ENCODE peak calls at places on chromosomes 12 and 14, in four cellular contexts. S is PC-3, Q is tibial nerve, Z is colonic mucosa. D is an unnamed sample. For H3K4me1, the result is how much of the 10 kb centered on the place peaks cover.

GRCh38 chr12:119835068-119835467 is 42.1 kb downstream of the CIT start:
- DNase-seq in S (peak), Q (no peak), Z (no peak), D (no peak)

GRCh38 chr14:73260574-73260973 is 23.3 kb downstream of the PAPLN start:
- DNase-seq in S (no peak), Q (no peak), Z (no peak), D (no peak)

GRCh38 chr14:49940805-49941421 is 48.0 kb downstream of the ARF6 start:
- DNase-seq in S (peak), Q (no peak), Z (no peak), D (no peak)

GRCh38 chr14:71529855-71530254 is 402.4 kb upstream of the RGS6 start:
- DNase-seq in S (no peak), Q (no peak), Z (no peak), D (no peak)

GRCh38 chr14:93137864-93138263 is 22.1 kb upstream of the ITPK1 start:
- DNase-seq in S (peak), Q (no peak), Z (peak), D (no peak)

GRCh38 chr14:31580234-31580633 is 19.0 kb downstream of the NUBPL start:
- DNase-seq in S (no peak), Q (no peak), Z (no peak), D (no peak)

GRCh38 chr14:75430526-75430925 is 2.7 kb downstream of the JDP2 start:
- DNase-seq in S (no peak), Q (peak), Z (no peak), D (no peak)

GRCh38 chr12:4745249-4745648 is 25.0 kb downstream of the GALNT8 start:
- DNase-seq in S (no peak), Q (no peak), Z (no peak), D (no peak)

GRCh38 chr14:92108345-92109254 is 2.2 kb upstream of the ATXN3 start:
- DNase-seq in S (no peak), Q (no peak), Z (no peak), D (no peak)

GRCh38 chr12:52074006-52074405 is 4.2 kb downstream of the ATG101 start:
- DNase-seq in S (peak), Q (no peak), Z (no peak), D (peak)
- H3K4me1 ChIP-seq in S (under half), Q (under half), Z (under half), D (under half)

GRCh38 chr12:11829764-11830194 is 180.3 kb downstream of the ETV6 start:
- DNase-seq in S (no peak), Q (no peak), Z (no peak), D (no peak)
- H3K4me1 ChIP-seq in S (under half), Q (under half), Z (under half), D (under half)

DNA sequence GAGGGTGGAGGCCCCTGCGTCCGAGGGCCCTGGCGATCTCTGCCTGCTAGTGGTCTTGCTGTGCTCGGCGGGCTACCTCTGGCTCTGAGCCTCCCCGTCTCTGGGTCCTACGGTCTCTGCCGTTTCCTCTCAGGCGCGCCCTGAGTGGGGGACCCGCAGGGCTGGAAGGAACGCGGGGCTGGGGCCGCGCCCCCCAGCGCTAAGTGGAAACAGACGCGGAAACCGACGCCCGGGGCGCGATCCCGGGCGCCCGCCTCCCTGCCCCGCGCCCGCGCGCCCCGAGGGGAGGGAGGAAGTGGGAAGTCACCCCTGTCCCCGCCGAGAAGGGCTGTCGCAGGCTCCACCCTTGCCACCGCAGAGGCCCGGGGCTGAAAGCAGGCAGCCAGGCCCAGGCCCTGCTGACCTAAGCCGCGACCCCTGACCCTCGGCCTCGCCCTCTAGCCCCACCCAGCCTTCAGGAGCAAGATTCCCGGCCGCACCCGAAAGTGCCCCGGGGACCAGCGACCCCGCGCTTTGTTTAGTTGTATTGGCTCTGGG is 831 bp downstream of the CRIP1 start:
- DNase-seq in S (no peak), Q (no peak), Z (peak), D (no peak)
- H3K4me1 ChIP-seq in S (under half), Q (half or more), Z (under half), D (under half)

GRCh38 chr14:103391048-103391447 is 5.8 kb downstream of the MARK3 start:
- DNase-seq in S (peak), Q (no peak), Z (no peak), D (peak)

GRCh38 chr14:103392572-103392971 is 7.4 kb downstream of the MARK3 start:
- DNase-seq in S (no peak), Q (no peak), Z (no peak), D (no peak)

GRCh38 chr14:103392106-103392505 is 6.9 kb downstream of the MARK3 start:
- DNase-seq in S (no peak), Q (no peak), Z (no peak), D (no peak)

GRCh38 chr14:103393687-103394626 is 8.7 kb downstream of the MARK3 start:
- DNase-seq in S (peak), Q (no peak), Z (no peak), D (no peak)

DNA sequence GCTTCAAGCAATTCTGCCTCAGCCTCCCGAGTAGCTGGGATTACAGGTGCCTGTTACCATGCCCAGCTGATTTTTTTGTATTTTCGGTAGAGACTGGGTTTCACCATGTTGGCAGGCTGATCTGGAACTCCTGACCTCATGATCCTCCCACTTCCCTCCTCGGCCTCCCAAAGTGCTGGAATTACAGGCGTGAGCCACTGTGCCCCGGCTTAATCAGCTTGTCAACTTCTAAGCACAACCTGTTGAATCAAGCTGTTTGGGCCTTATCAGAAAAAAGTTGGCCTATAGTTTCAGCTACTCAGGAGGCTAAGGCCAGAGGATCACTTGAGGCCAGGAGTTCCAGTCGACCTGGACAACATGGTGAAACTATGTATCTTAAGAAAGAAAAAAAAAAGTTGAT is 7.9 kb downstream of the MARK3 start:
- DNase-seq in S (no peak), Q (no peak), Z (no peak), D (no peak)
- H3K4me1 ChIP-seq in S (under half), Q (under half), Z (under half), D (under half)

DNA sequence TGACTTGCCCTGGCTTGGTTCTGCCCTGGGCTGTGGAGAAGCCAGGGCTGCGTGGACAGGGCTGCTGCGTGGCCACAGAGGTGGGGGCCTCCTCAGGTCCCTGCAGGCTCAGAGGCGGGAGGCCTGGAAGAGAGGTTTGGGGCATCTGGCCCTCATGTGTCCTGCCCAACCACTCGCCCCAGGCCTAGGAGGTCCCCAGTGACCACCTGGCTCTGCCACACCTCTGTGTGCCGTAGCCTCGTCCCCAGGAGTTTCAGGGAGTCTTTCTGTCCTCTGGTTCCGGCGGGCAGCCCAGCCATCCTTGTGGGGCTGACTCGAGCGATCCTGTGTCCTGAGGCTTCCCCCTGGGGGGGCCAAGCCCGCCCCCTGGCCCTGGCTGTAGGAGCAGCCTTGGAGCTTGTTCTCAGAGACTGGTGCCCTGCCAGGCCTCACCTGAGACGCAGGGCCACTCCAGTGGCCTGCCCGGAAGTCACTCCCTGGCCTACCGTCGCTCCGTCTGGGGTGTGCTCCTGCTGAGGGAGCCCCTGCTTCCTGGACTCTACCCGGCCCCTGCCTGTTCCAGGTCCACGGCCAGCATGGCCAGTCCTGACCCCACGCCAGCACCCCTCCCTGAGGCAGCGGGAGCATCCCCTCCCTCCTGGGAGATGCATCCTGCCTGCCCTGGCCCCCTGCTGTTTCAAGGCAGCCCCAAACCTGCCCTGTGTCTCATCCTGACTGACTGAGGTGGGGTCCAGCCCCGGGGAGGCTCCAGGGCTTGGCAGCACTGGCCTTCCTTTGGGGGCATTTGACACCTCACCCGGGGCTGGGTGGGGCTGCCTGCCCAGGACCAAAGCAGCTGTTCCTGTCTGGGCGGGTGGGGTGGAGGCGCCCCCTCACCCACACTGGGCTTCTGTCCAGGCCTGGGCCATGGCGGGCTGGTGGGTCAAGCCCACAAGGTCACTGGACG is 13.9 kb downstream of the ASPG start:
- DNase-seq in S (no peak), Q (no peak), Z (no peak), D (no peak)
- H3K4me1 ChIP-seq in S (under half), Q (under half), Z (under half), D (under half)

GRCh38 chr12:109447482-109447881 is 29.6 kb downstream of the KCTD10 start:
- DNase-seq in S (no peak), Q (no peak), Z (no peak), D (no peak)
- H3K4me1 ChIP-seq in S (under half), Q (under half), Z (under half), D (under half)

GRCh38 chr12:107369679-107370078 is 276.3 kb upstream of the CRY1 start:
- DNase-seq in S (no peak), Q (no peak), Z (no peak), D (no peak)
- H3K4me1 ChIP-seq in S (under half), Q (under half), Z (under half), D (under half)

GRCh38 chr14:60505448-60505847 is 3.5 kb upstream of the SIX6 start:
- DNase-seq in S (no peak), Q (no peak), Z (no peak), D (no peak)

GRCh38 chr14:60508363-60508706 is 611 bp upstream of the SIX6 start:
- DNase-seq in S (no peak), Q (no peak), Z (no peak), D (no peak)

GRCh38 chr14:60506985-60507829 is 1.7 kb upstream of the SIX6 start:
- DNase-seq in S (no peak), Q (no peak), Z (no peak), D (no peak)

GRCh38 chr14:60506010-60506409 is 2.9 kb upstream of the SIX6 start:
- DNase-seq in S (no peak), Q (no peak), Z (no peak), D (no peak)

DNA sequence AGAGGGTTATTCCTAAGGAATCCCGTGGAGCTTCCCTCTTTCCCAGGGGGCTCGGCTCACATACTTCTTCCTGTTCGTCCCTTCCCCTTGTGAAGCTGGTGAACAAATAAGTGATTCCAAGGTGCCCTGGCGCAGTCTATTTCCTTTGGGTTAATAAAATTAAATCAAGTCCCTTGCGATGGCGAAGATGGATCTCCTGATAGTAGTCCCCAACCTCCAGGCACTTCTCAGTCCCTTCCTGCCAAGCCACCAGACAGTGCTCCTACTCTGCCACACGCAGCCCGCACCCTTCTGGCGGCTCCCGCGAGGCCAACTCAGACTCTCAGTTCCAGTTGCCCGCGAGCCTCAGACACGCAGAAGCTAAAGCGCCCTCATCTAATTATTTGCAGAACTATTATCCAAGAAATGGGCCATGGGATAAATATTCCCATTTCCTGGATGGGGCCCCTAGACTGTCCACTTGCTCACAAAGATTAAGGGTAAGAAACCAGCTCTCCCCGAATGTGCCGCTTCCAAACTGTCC is 2.4 kb upstream of the SIX6 start:
- DNase-seq in S (no peak), Q (no peak), Z (no peak), D (no peak)
- H3K4me1 ChIP-seq in S (under half), Q (under half), Z (under half), D (under half)

GRCh38 chr14:94752575-94752974 is 17.3 kb downstream of the GSC start:
- DNase-seq in S (no peak), Q (no peak), Z (no peak), D (no peak)
- H3K4me1 ChIP-seq in S (under half), Q (under half), Z (under half), D (under half)

GRCh38 chr14:95701846-95702221 is 12.1 kb downstream of the TCL1A start:
- DNase-seq in S (no peak), Q (no peak), Z (no peak), D (no peak)
- H3K4me1 ChIP-seq in S (under half), Q (under half), Z (under half), D (under half)

D was measured in SJSA1.